ENCODE peak calls at places on chromosomes 4 and X, in four cellular contexts. G, I, T and U are unnamed samples.

GRCh38 chr4:55444822-55445221 is 49.1 kb downstream of the TMEM165 start:
- DNase-seq in T (peak; percentile 43), I (no peak), G (no peak), U (no peak)

GRCh38 chrX:13102636-13103035 is 58.2 kb upstream of the FAM9C start:
- DNase-seq in I (no peak), T (no peak), G (no peak), U (no peak)

GRCh38 chrX:397575-397974 is 10.9 kb upstream of the PPP2R3B start:
- DNase-seq in I (no peak), T (no peak), G (no peak), U (no peak)

GRCh38 chrX:2316534-2316933 is 184.2 kb downstream of the DHRSX start:
- DNase-seq in I (no peak), T (no peak), G (no peak), U (no peak)

GRCh38 chr4:163707873-163708272 is 213.4 kb downstream of the TMA16 start:
- DNase-seq in I (no peak), G (no peak), T (no peak), U (no peak)

GRCh38 chr4:88659061-88659889 is 38.4 kb downstream of the NAP1L5 start:
- DNase-seq in G (peak; percentile 70), I (peak; percentile 53), T (peak; percentile 79), U (peak; percentile 74)

GRCh38 chr4:155759372-155760252 is 791 bp downstream of the GUCY1B1 start:
- DNase-seq in G (peak; percentile 76), I (no peak), T (no peak), U (no peak)

GRCh38 chrX:12999422-12999821 is 24.5 kb downstream of the TMSB4X start:
- DNase-seq in I (no peak), T (no peak), G (no peak), U (no peak)

GRCh38 chrX:152881289-152881688 is 16.6 kb upstream of the ZNF185 start:
- DNase-seq in G (no peak), T (no peak), I (no peak), U (no peak)

GRCh38 chr4:95255396-95256107 is 293.2 kb downstream of the UNC5C start:
- DNase-seq in T (peak; percentile 49), I (no peak), G (no peak), U (no peak)

GRCh38 chr4:1330761-1331590 is 16.0 kb upstream of the UVSSA start:
- DNase-seq in T (no peak), G (no peak), I (no peak), U (no peak)

GRCh38 chr4:182145360-182145905 is 97.8 kb upstream of the TENM3 start:
- DNase-seq in I (peak; percentile 5), T (peak; percentile 22), G (no peak), U (no peak)

GRCh38 chrX:39310925-39311324 is 509.7 kb downstream of the MID1IP1 start:
- DNase-seq in I (no peak), T (no peak), G (no peak), U (no peak)